ENCODE peak calls at places on chromosomes 3 and 15, in nine cellular contexts. One of them, this sample, is unnamed.

GRCh38 chr3:117439812-117440211 is 730.2 kb downstream of the TUSC7 start:
- DNase-seq in AG10803: peak
- DNase-seq in body of pancreas: peak
- DNase-seq in dorsolateral prefrontal cortex: no peak
- DNase-seq in sigmoid colon: no peak
- DNase-seq in tibial artery: no peak
- DNase-seq in pancreas: no peak
- DNase-seq in ovary: no peak
- DNase-seq in stomach: no peak
- DNase-seq in this sample: peak

GRCh38 chr3:113736548-113737089 is 9.4 kb downstream of the NAA50 start:
- DNase-seq in AG10803: peak
- DNase-seq in body of pancreas: no peak
- DNase-seq in dorsolateral prefrontal cortex: no peak
- DNase-seq in sigmoid colon: no peak
- DNase-seq in tibial artery: no peak
- DNase-seq in pancreas: no peak
- DNase-seq in ovary: peak
- DNase-seq in stomach: no peak
- DNase-seq in this sample: peak

GRCh38 chr15:29747837-29748417 is 74.3 kb downstream of the TJP1 start:
- DNase-seq in AG10803: peak
- DNase-seq in body of pancreas: no peak
- DNase-seq in dorsolateral prefrontal cortex: no peak
- DNase-seq in sigmoid colon: no peak
- DNase-seq in tibial artery: no peak
- DNase-seq in pancreas: no peak
- DNase-seq in ovary: no peak
- DNase-seq in stomach: no peak
- DNase-seq in this sample: no peak

GRCh38 chr3:69948246-69948862 is 51.2 kb upstream of the SAMMSON start:
- DNase-seq in AG10803: peak
- DNase-seq in body of pancreas: peak
- DNase-seq in dorsolateral prefrontal cortex: no peak
- DNase-seq in sigmoid colon: no peak
- DNase-seq in tibial artery: no peak
- DNase-seq in pancreas: no peak
- DNase-seq in ovary: no peak
- DNase-seq in stomach: no peak
- DNase-seq in this sample: peak

GRCh38 chr15:64892850-64893403 is 18.8 kb upstream of the ANKDD1A start:
- DNase-seq in AG10803: no peak
- DNase-seq in body of pancreas: no peak
- DNase-seq in dorsolateral prefrontal cortex: no peak
- DNase-seq in sigmoid colon: no peak
- DNase-seq in tibial artery: no peak
- DNase-seq in pancreas: no peak
- DNase-seq in ovary: no peak
- DNase-seq in stomach: no peak
- DNase-seq in this sample: no peak

GRCh38 chr3:45272828-45273470 is 46.9 kb upstream of the TMEM158 start:
- DNase-seq in AG10803: no peak
- DNase-seq in body of pancreas: no peak
- DNase-seq in dorsolateral prefrontal cortex: no peak
- DNase-seq in sigmoid colon: no peak
- DNase-seq in tibial artery: no peak
- DNase-seq in pancreas: no peak
- DNase-seq in ovary: no peak
- DNase-seq in stomach: no peak
- DNase-seq in this sample: no peak

GRCh38 chr3:157201648-157202278 is 41.8 kb upstream of the CCNL1 start:
- DNase-seq in AG10803: peak
- DNase-seq in body of pancreas: no peak
- DNase-seq in dorsolateral prefrontal cortex: no peak
- DNase-seq in sigmoid colon: no peak
- DNase-seq in tibial artery: no peak
- DNase-seq in pancreas: no peak
- DNase-seq in ovary: no peak
- DNase-seq in stomach: no peak
- DNase-seq in this sample: peak

GRCh38 chr15:69790632-69791031 is 307.1 kb downstream of the TLE3 start:
- DNase-seq in AG10803: no peak
- DNase-seq in body of pancreas: no peak
- DNase-seq in dorsolateral prefrontal cortex: no peak
- DNase-seq in sigmoid colon: no peak
- DNase-seq in tibial artery: no peak
- DNase-seq in pancreas: no peak
- DNase-seq in ovary: no peak
- DNase-seq in stomach: no peak
- DNase-seq in this sample: no peak

GRCh38 chr3:159158801-159159200 is 356.9 kb downstream of the MFSD1 start:
- DNase-seq in AG10803: no peak
- DNase-seq in body of pancreas: no peak
- DNase-seq in dorsolateral prefrontal cortex: no peak
- DNase-seq in sigmoid colon: no peak
- DNase-seq in tibial artery: no peak
- DNase-seq in pancreas: no peak
- DNase-seq in ovary: no peak
- DNase-seq in stomach: no peak
- DNase-seq in this sample: no peak

GRCh38 chr3:87848003-87848402 is 210.8 kb downstream of the CGGBP1 start:
- DNase-seq in AG10803: no peak
- DNase-seq in body of pancreas: no peak
- DNase-seq in dorsolateral prefrontal cortex: no peak
- DNase-seq in sigmoid colon: no peak
- DNase-seq in tibial artery: no peak
- DNase-seq in pancreas: no peak
- DNase-seq in ovary: no peak
- DNase-seq in stomach: no peak
- DNase-seq in this sample: no peak

GRCh38 chr3:113194747-113195400 is 16.5 kb upstream of the BOC start:
- DNase-seq in AG10803: no peak
- DNase-seq in body of pancreas: no peak
- DNase-seq in dorsolateral prefrontal cortex: no peak
- DNase-seq in sigmoid colon: no peak
- DNase-seq in tibial artery: no peak
- DNase-seq in pancreas: no peak
- DNase-seq in ovary: no peak
- DNase-seq in stomach: no peak
- DNase-seq in this sample: no peak

GRCh38 chr3:172454180-172454579 is 5.9 kb upstream of the GHSR start:
- DNase-seq in AG10803: no peak
- DNase-seq in body of pancreas: no peak
- DNase-seq in dorsolateral prefrontal cortex: no peak
- DNase-seq in sigmoid colon: no peak
- DNase-seq in tibial artery: no peak
- DNase-seq in pancreas: no peak
- DNase-seq in ovary: no peak
- DNase-seq in stomach: no peak
- DNase-seq in this sample: no peak

GRCh38 chr3:74003712-74004111 is 379.0 kb upstream of the PDZRN3 start:
- DNase-seq in AG10803: no peak
- DNase-seq in body of pancreas: no peak
- DNase-seq in dorsolateral prefrontal cortex: no peak
- DNase-seq in sigmoid colon: no peak
- DNase-seq in tibial artery: no peak
- DNase-seq in pancreas: no peak
- DNase-seq in ovary: no peak
- DNase-seq in stomach: no peak
- DNase-seq in this sample: no peak

GRCh38 chr3:23490459-23490858 is 287.3 kb downstream of the UBE2E2 start:
- DNase-seq in AG10803: peak
- DNase-seq in body of pancreas: no peak
- DNase-seq in dorsolateral prefrontal cortex: no peak
- DNase-seq in sigmoid colon: no peak
- DNase-seq in tibial artery: no peak
- DNase-seq in pancreas: no peak
- DNase-seq in ovary: no peak
- DNase-seq in stomach: no peak
- DNase-seq in this sample: peak

GRCh38 chr15:82877825-82878224 is 68.4 kb downstream of the WHAMM start:
- DNase-seq in AG10803: no peak
- DNase-seq in body of pancreas: no peak
- DNase-seq in dorsolateral prefrontal cortex: no peak
- DNase-seq in sigmoid colon: no peak
- DNase-seq in tibial artery: no peak
- DNase-seq in pancreas: no peak
- DNase-seq in ovary: no peak
- DNase-seq in stomach: no peak
- DNase-seq in this sample: no peak

GRCh38 chr3:161851941-161852566 is 355.4 kb downstream of the OTOL1 start:
- DNase-seq in AG10803: peak
- DNase-seq in body of pancreas: peak
- DNase-seq in dorsolateral prefrontal cortex: no peak
- DNase-seq in sigmoid colon: peak
- DNase-seq in tibial artery: peak
- DNase-seq in pancreas: no peak
- DNase-seq in ovary: no peak
- DNase-seq in stomach: peak
- DNase-seq in this sample: peak

GRCh38 chr3:60513241-60513640 is 738.0 kb downstream of the FHIT start:
- DNase-seq in AG10803: no peak
- DNase-seq in body of pancreas: no peak
- DNase-seq in dorsolateral prefrontal cortex: no peak
- DNase-seq in sigmoid colon: no peak
- DNase-seq in tibial artery: no peak
- DNase-seq in pancreas: no peak
- DNase-seq in ovary: no peak
- DNase-seq in stomach: no peak
- DNase-seq in this sample: no peak
- TF ChIP-seq CTCF in AG10803: no peak
- TF ChIP-seq CTCF in body of pancreas: no peak
- TF ChIP-seq CTCF in dorsolateral prefrontal cortex: no peak
- TF ChIP-seq CTCF in sigmoid colon: no peak
- TF ChIP-seq CTCF in tibial artery: no peak
- TF ChIP-seq CTCF in pancreas: no peak
- TF ChIP-seq CTCF in ovary: no peak
- TF ChIP-seq CTCF in stomach: no peak
- TF ChIP-seq CTCF in this sample: no peak

GRCh38 chr3:29310865-29311264 is 30.0 kb downstream of the RBMS3 start:
- DNase-seq in AG10803: no peak
- DNase-seq in body of pancreas: no peak
- DNase-seq in dorsolateral prefrontal cortex: no peak
- DNase-seq in sigmoid colon: no peak
- DNase-seq in tibial artery: no peak
- DNase-seq in pancreas: no peak
- DNase-seq in ovary: no peak
- DNase-seq in stomach: no peak
- DNase-seq in this sample: no peak

GRCh38 chr3:29314727-29315088 is 33.8 kb downstream of the RBMS3 start:
- DNase-seq in AG10803: peak
- DNase-seq in body of pancreas: no peak
- DNase-seq in dorsolateral prefrontal cortex: no peak
- DNase-seq in sigmoid colon: no peak
- DNase-seq in tibial artery: no peak
- DNase-seq in pancreas: no peak
- DNase-seq in ovary: no peak
- DNase-seq in stomach: no peak
- DNase-seq in this sample: no peak

GRCh38 chr3:29313981-29314726 is 33.3 kb downstream of the RBMS3 start:
- DNase-seq in AG10803: no peak
- DNase-seq in body of pancreas: no peak
- DNase-seq in dorsolateral prefrontal cortex: no peak
- DNase-seq in sigmoid colon: no peak
- DNase-seq in tibial artery: no peak
- DNase-seq in pancreas: no peak
- DNase-seq in ovary: no peak
- DNase-seq in stomach: no peak
- DNase-seq in this sample: no peak

GRCh38 chr3:29313074-29313473 is 32.2 kb downstream of the RBMS3 start:
- DNase-seq in AG10803: peak
- DNase-seq in body of pancreas: no peak
- DNase-seq in dorsolateral prefrontal cortex: no peak
- DNase-seq in sigmoid colon: no peak
- DNase-seq in tibial artery: no peak
- DNase-seq in pancreas: no peak
- DNase-seq in ovary: no peak
- DNase-seq in stomach: no peak
- DNase-seq in this sample: no peak

DNA sequence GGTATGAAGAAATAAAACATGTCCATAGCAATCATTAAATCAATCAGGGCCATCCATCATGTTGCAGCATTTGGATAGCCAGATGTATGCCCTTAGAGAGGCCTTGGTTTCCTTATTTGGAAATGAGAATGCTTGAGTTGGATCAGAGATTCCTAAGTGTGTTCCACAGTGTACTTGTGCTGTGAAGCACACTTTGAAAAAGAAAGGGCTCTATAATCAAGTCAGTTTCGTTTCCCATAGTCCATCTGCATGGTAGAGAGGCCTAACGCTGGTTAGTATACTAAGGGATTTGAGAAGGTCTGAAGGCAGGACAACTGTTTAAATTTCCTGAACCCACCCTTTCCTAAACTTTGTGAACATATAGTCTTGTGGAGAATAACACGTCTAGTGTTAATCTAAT is 30.9 kb downstream of the RBMS3 start:
- DNase-seq in AG10803: no peak
- DNase-seq in body of pancreas: no peak
- DNase-seq in dorsolateral prefrontal cortex: no peak
- DNase-seq in sigmoid colon: no peak
- DNase-seq in tibial artery: no peak
- DNase-seq in pancreas: no peak
- DNase-seq in ovary: no peak
- DNase-seq in stomach: no peak
- DNase-seq in this sample: no peak
- H3K4me3 ChIP-seq in AG10803: no peak
- H3K4me3 ChIP-seq in body of pancreas: no peak
- H3K4me3 ChIP-seq in dorsolateral prefrontal cortex: no peak
- H3K4me3 ChIP-seq in sigmoid colon: no peak
- H3K4me3 ChIP-seq in tibial artery: no peak
- H3K4me3 ChIP-seq in pancreas: no peak
- H3K4me3 ChIP-seq in ovary: no peak
- H3K4me3 ChIP-seq in stomach: no peak
- H3K4me3 ChIP-seq in this sample: no peak

DNA sequence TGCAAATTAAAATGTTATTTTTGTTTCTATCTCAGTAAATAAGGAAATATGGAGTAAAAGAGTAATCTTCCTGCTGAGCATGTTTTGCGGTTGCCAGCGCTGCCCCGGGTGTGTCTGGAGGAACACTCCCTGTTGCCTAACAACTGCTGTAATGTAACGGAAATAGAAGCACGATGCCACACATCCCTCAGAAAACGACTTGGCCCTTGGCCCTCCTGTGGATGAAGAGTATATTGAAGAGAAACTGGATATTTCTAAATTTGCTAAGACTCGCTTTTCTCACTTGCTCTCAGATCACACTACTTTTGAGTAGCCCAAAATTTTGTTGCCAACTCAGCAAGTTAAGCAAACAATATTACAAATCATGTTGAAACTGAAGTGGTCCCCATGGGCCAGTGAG is 18.9 kb downstream of the CX3CR1 start:
- DNase-seq in AG10803: peak
- DNase-seq in body of pancreas: peak
- DNase-seq in dorsolateral prefrontal cortex: no peak
- DNase-seq in sigmoid colon: peak
- DNase-seq in tibial artery: peak
- DNase-seq in pancreas: peak
- DNase-seq in ovary: peak
- DNase-seq in stomach: peak
- DNase-seq in this sample: peak
- TF ChIP-seq CTCF in AG10803: peak
- TF ChIP-seq CTCF in body of pancreas: peak
- TF ChIP-seq CTCF in dorsolateral prefrontal cortex: no peak
- TF ChIP-seq CTCF in sigmoid colon: peak
- TF ChIP-seq CTCF in tibial artery: peak
- TF ChIP-seq CTCF in pancreas: no peak
- TF ChIP-seq CTCF in ovary: no peak
- TF ChIP-seq CTCF in stomach: no peak
- TF ChIP-seq CTCF in this sample: peak

GRCh38 chr3:81676706-81677456 is 84.6 kb downstream of the GBE1 start:
- DNase-seq in AG10803: no peak
- DNase-seq in body of pancreas: no peak
- DNase-seq in dorsolateral prefrontal cortex: no peak
- DNase-seq in sigmoid colon: no peak
- DNase-seq in tibial artery: no peak
- DNase-seq in pancreas: no peak
- DNase-seq in ovary: no peak
- DNase-seq in stomach: no peak
- DNase-seq in this sample: no peak
- H3K4me3 ChIP-seq in AG10803: no peak
- H3K4me3 ChIP-seq in body of pancreas: no peak
- H3K4me3 ChIP-seq in dorsolateral prefrontal cortex: no peak
- H3K4me3 ChIP-seq in sigmoid colon: no peak
- H3K4me3 ChIP-seq in tibial artery: no peak
- H3K4me3 ChIP-seq in pancreas: no peak
- H3K4me3 ChIP-seq in ovary: no peak
- H3K4me3 ChIP-seq in stomach: no peak
- H3K4me3 ChIP-seq in this sample: no peak

This sample was measured in astrocyte of the spinal cord.